ENCODE peak calls at places on chromosomes 7 and 10, in four cellular contexts. H is dorsolateral prefrontal cortex, R is tibial nerve, F is GM23338. O is an unnamed sample.

GRCh38 chr7:90597527-90597871 is 1.4 kb downstream of the CDK14 start:
- DNase-seq in H (no peak), R (no peak), F (no peak), O (no peak)

GRCh38 chr10:89337493-89337892 is 9.7 kb downstream of the IFIT3 start:
- DNase-seq in R (no peak), H (no peak), F (no peak), O (peak; percentile 67)

GRCh38 chr10:15630353-15630752 is 89.4 kb downstream of the ITGA8 start:
- DNase-seq in R (no peak), H (no peak), F (no peak), O (no peak)

GRCh38 chr7:78323118-78323517 is 524.5 kb downstream of the PHTF2 start:
- DNase-seq in H (no peak), R (no peak), F (no peak), O (no peak)

GRCh38 chr10:71631007-71631859 is 88.3 kb downstream of the C10orf105 start:
- DNase-seq in R (no peak), H (no peak), F (peak; percentile 72), O (no peak)

GRCh38 chr7:49791089-49791741 is 17.8 kb downstream of the VWC2 start:
- DNase-seq in F (peak; percentile 84), R (no peak), H (no peak), O (no peak)

GRCh38 chr10:27457966-27458365 is 46.1 kb upstream of the RAB18 start:
- DNase-seq in H (no peak), R (no peak), F (no peak), O (no peak)

GRCh38 chr10:7795605-7796004 is 7.6 kb downstream of the ATP5F1C start:
- DNase-seq in R (no peak), F (no peak), H (no peak), O (no peak)

GRCh38 chr7:47258798-47259197 is 323.1 kb downstream of the TNS3 start:
- DNase-seq in R (no peak), F (no peak), H (no peak), O (no peak)

GRCh38 chr10:517236-517635 is 172.2 kb downstream of the DIP2C start:
- DNase-seq in H (no peak), R (no peak), F (no peak), O (no peak)

GRCh38 chr10:10128387-10128786 is 889.3 kb upstream of the CELF2 start:
- DNase-seq in H (no peak), F (no peak), R (no peak), O (no peak)

GRCh38 chr10:28986117-28986792 is 302.6 kb upstream of the LYZL1 start:
- DNase-seq in F (no peak), R (no peak), H (no peak), O (no peak)

GRCh38 chr7:150322833-150323681 is at the start of the genes ACTR3C and LRRC61:
- DNase-seq in R (no peak), F (peak; percentile 91), H (no peak), O (no peak)

GRCh38 chr7:94584113-94584512 is 71.8 kb downstream of the SGCE start:
- DNase-seq in R (no peak), H (no peak), F (no peak), O (peak; percentile 46)

GRCh38 chr7:7709263-7709662 is 9.1 kb downstream of the RPA3 start:
- DNase-seq in F (peak; percentile 74), H (no peak), R (no peak), O (no peak)

GRCh38 chr10:20233423-20233822 is 417.2 kb downstream of the PLXDC2 start:
- DNase-seq in H (no peak), R (no peak), F (peak; percentile 40), O (no peak)

GRCh38 chr7:151792011-151792410 is 84.9 kb downstream of the PRKAG2 start:
- DNase-seq in F (no peak), H (no peak), R (no peak), O (no peak)

GRCh38 chr10:104293021-104293420 is 24.0 kb downstream of the GSTO2 start:
- DNase-seq in H (no peak), R (no peak), F (no peak), O (no peak)

GRCh38 chr7:151453326-151453791 is 13.4 kb upstream of the CRYGN start:
- DNase-seq in H (no peak), R (no peak), F (no peak), O (no peak)

GRCh38 chr10:58107506-58107905 is 160.2 kb downstream of the IPMK start:
- DNase-seq in F (no peak), H (no peak), R (no peak), O (no peak)

GRCh38 chr7:17301491-17302101 is 3.1 kb downstream of the AHR start:
- DNase-seq in F (peak; percentile 62), H (no peak), R (peak; percentile 91), O (no peak)

GRCh38 chr10:89274928-89275327 is 23.4 kb upstream of the LIPA start:
- DNase-seq in R (no peak), H (no peak), F (no peak), O (no peak)

GRCh38 chr7:151251328-151251925 is 2.9 kb upstream of the SMARCD3 start:
- DNase-seq in R (peak; percentile 44), H (peak; percentile 73), F (peak; percentile 51), O (no peak)

GRCh38 chr10:70480254-70480861 is 1.8 kb downstream of the PALD1 start:
- DNase-seq in F (no peak), R (no peak), H (no peak), O (no peak)

GRCh38 chr7:94509879-94510581 is 421 bp downstream of the CASD1 start:
- DNase-seq in F (peak; percentile 83), R (peak; percentile 53), H (peak; percentile 73), O (peak; percentile 59)

GRCh38 chr7:21154592-21154991 is 273.3 kb upstream of the SP4 start:
- DNase-seq in F (no peak), H (no peak), R (no peak), O (no peak)

GRCh38 chr7:116832692-116833091 is 29.7 kb upstream of the CAPZA2 start:
- DNase-seq in H (no peak), F (no peak), R (no peak), O (no peak)

GRCh38 chr10:6669269-6669859 is 89.3 kb upstream of the PRKCQ start:
- DNase-seq in H (no peak), F (peak; percentile 77), R (peak; percentile 43), O (no peak)

GRCh38 chr7:6246257-6246917 is 26.0 kb downstream of the CYTH3 start:
- DNase-seq in H (no peak), F (no peak), R (no peak), O (no peak)

GRCh38 chr10:104045151-104046089 is 40.3 kb downstream of the COL17A1 start:
- DNase-seq in F (peak; percentile 88), R (no peak), H (no peak), O (no peak)

GRCh38 chr7:108000875-108001758 is 1.8 kb downstream of the LAMB1 start:
- DNase-seq in F (peak; percentile 89), R (no peak), H (peak; percentile 53), O (no peak)
- TF ChIP-seq CTCF in F (peak; percentile 67), R (no peak), H (no peak), O (no peak)

DNA sequence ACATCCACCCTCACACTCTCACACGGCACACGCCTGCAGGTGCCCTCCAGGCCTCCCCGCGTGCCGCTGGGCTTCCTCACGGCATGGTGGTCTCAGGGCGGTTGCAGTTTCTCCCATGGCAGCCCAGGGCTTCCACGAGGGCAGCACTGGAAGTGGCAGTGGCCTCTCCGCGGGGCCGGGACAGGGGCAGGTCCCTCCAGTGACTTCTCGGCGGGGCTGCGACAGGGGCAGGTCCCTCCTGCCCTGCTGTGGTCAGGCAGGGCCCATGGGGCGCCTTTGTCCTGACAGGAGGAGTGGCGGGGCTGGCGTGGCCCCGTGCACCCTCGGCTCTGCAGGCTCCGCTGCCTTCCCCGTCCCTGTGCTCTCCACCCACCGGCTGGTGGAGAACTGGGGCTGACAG is 19.0 kb downstream of the PWWP2B start:
- DNase-seq in F (no peak), R (no peak), H (no peak), O (no peak)
- H3K27ac ChIP-seq in F (no peak overlapping the region), R (no peak overlapping the region), H (no peak overlapping the region), O (no peak overlapping the region)

GRCh38 chr7:106053109-106053508 is 59.0 kb downstream of the SYPL1 start:
- DNase-seq in H (no peak), R (no peak), F (no peak), O (no peak)
- TF ChIP-seq CTCF in H (no peak), R (no peak), F (no peak), O (no peak)

GRCh38 chr10:18683427-18683826 is 24.2 kb downstream of the ARL5B start:
- DNase-seq in H (no peak), F (no peak), R (no peak), O (no peak)
- H3K27ac ChIP-seq in H (no peak overlapping the region), F (no peak overlapping the region), R (no peak overlapping the region), O (no peak overlapping the region)

GRCh38 chr7:31058122-31058521 is 6.0 kb downstream of the ADCYAP1R1 start:
- DNase-seq in R (no peak), H (no peak), F (no peak), O (no peak)

GRCh38 chr7:31062746-31063435 is 10.8 kb downstream of the ADCYAP1R1 start:
- DNase-seq in R (no peak), F (no peak), H (no peak), O (no peak)

GRCh38 chr7:31058688-31059087 is 6.6 kb downstream of the ADCYAP1R1 start:
- DNase-seq in R (no peak), H (no peak), F (no peak), O (no peak)

GRCh38 chr7:31059551-31059950 is 7.4 kb downstream of the ADCYAP1R1 start:
- DNase-seq in H (no peak), F (peak; percentile 85), R (no peak), O (no peak)

DNA sequence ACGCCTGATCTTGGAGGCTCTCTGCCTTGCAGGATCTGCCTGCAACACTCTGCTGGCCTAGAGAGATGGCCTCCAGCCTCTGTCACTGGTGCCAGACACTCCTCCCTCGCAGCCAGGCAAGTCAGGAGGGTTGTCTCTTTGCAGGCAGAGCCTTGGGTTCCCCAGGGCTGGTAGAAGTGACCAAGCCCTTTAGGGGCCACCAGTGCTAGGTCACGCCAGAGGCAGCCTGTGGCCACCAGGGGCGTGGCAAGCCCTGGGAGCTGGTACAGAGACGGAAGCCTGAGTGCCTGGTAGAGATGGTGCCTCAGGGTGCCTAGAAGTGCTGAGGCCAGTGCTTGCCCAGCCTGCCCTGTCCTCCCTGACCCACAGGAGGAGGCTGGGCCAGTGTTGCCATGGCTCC is 9.1 kb downstream of the ADCYAP1R1 start:
- DNase-seq in F (peak; percentile 57), H (no peak), R (no peak), O (no peak)
- TF ChIP-seq CTCF in F (peak; percentile 48), H (no peak), R (no peak), O (no peak)

GRCh38 chr7:41889472-41889871 is 186.6 kb upstream of the INHBA start:
- DNase-seq in H (no peak), F (no peak), R (no peak), O (no peak)

GRCh38 chr7:41891967-41892755 is 189.3 kb upstream of the INHBA start:
- DNase-seq in H (no peak), F (peak; percentile 61), R (no peak), O (no peak)

GRCh38 chr7:41890631-41891265 is 187.9 kb upstream of the INHBA start:
- DNase-seq in F (no peak), H (no peak), R (no peak), O (peak; percentile 18)

GRCh38 chr7:41889040-41889439 is 186.2 kb upstream of the INHBA start:
- DNase-seq in F (no peak), H (no peak), R (no peak), O (no peak)

DNA sequence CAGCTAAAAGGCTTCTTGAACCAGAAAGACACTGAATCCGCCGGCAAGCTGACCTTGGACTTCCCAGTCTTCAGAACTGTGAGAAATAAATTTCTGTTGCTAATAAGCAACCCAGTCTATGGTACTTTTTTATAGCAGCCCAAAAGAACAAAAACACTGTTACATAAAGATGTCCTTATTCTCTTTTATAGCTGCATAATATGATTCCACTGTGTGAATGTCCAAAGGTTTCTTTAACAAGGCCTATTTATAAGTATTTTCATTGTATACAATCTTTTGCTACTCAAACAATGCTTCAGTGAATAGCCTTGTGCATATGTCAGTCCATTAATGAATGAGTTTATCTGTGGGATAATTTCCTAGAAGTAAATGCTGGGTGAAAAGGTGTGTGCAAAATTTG is 190.8 kb upstream of the INHBA start:
- DNase-seq in F (no peak), H (no peak), R (no peak), O (no peak)
- H3K27ac ChIP-seq in F (no peak overlapping the region), H (no peak overlapping the region), R (no peak overlapping the region), O (no peak overlapping the region)

O was measured in gastrocnemius medialis.